ENCODE peak calls at places on chromosomes 1 and 21, in eight cellular contexts. Z is EL, S is brain microvascular endothelial cell, N is heart right ventricle, O is right lobe of liver, H is right atrium auricular region, Q is heart left ventricle, B is H7. X is an unnamed sample.

GRCh38 chr1:225468270-225469020 is 40.6 kb upstream of the LBR start:
- DNase-seq in Q (no peak), S (no peak), H (no peak), O (no peak), N (no peak), Z (no peak), B (peak), X (no peak)

GRCh38 chr1:202143768-202144509 is 598 bp downstream of the ARL8A start:
- DNase-seq in O (peak), Z (peak), B (peak), H (no peak), S (no peak), N (peak), Q (peak), X (peak)

GRCh38 chr1:207873055-207873890 is 37.7 kb downstream of the CD34 start:
- DNase-seq in B (no peak), O (no peak), S (no peak), Z (no peak), H (peak), Q (no peak), N (no peak), X (no peak)

GRCh38 chr1:35539824-35540261 is 17.4 kb downstream of the KIAA0319L start:
- DNase-seq in Z (peak), Q (peak), N (no peak), S (no peak), B (no peak), H (no peak), O (no peak), X (peak)

GRCh38 chr21:14306143-14306907 is 76.6 kb downstream of the HSPA13 start:
- DNase-seq in O (no peak), B (no peak), N (no peak), Q (no peak), H (no peak), Z (peak), S (no peak), X (peak)

GRCh38 chr1:13707211-13707610 is 7.2 kb downstream of the PRDM2 start:
- DNase-seq in Z (no peak), B (no peak), H (no peak), O (no peak), S (no peak), N (no peak), Q (no peak), X (peak)

GRCh38 chr21:17051054-17051453 is 461.8 kb upstream of the CXADR start:
- DNase-seq in O (no peak), Z (no peak), H (no peak), N (no peak), B (peak), S (no peak), Q (no peak), X (no peak)

GRCh38 chr1:42456754-42457089 is 379 bp downstream of the PPCS start:
- DNase-seq in O (peak), H (no peak), Q (no peak), Z (peak), N (peak), S (peak), B (peak), X (peak)

X was measured in iris pigment epithelial cell.